ENCODE peak calls at places on chromosomes 1 and 21, in six cellular contexts. D is dorsolateral prefrontal cortex; V is neuronal stem cell; Y is bronchial epithelial cell; X is psoas muscle; A is CD8-positive, alpha-beta T cell. O is an unnamed sample.

GRCh38 chr1:40438391-40439015 is 11.8 kb upstream of the ZFP69B start:
- DNase-seq in X (no peak), V (no peak), A (no peak), D (no peak), Y (peak; percentile 30), O (no peak)

GRCh38 chr1:43976890-43977289 is 2.1 kb upstream of the B4GALT2 start:
- DNase-seq in Y (no peak), V (no peak), D (no peak), X (no peak), A (no peak), O (no peak)

GRCh38 chr1:204854286-204854685 is 16.4 kb upstream of the NFASC start:
- DNase-seq in X (no peak), V (no peak), Y (no peak), D (no peak), A (no peak), O (no peak)

GRCh38 chr1:145885738-145886287 is at the start of gene ANKRD35:
- DNase-seq in V (peak; percentile 75), Y (peak; percentile 66), A (peak; percentile 74), D (peak; percentile 83), X (peak; percentile 92), O (no peak)

GRCh38 chr21:15224346-15225086 is 159.7 kb upstream of the NRIP1 start:
- DNase-seq in Y (peak; percentile 100), D (no peak), V (no peak), X (no peak), A (no peak), O (peak; percentile 5)

GRCh38 chr1:45876000-45876399 is 72.6 kb downstream of the MAST2 start:
- DNase-seq in V (no peak), Y (no peak), A (no peak), X (no peak), D (no peak), O (no peak)

GRCh38 chr1:53377438-53377841 is 49.6 kb upstream of the LRP8 start:
- DNase-seq in D (no peak), A (no peak), Y (no peak), X (peak; percentile 26), V (no peak), O (no peak)

GRCh38 chr1:6301526-6301925 is 40.6 kb upstream of the GPR153 start:
- DNase-seq in A (no peak), Y (peak; percentile 96), D (no peak), V (no peak), X (no peak), O (no peak)

GRCh38 chr1:75152092-75152491 is 17.9 kb downstream of the LHX8 start:
- DNase-seq in D (no peak), Y (no peak), A (no peak), X (no peak), V (no peak), O (no peak)

GRCh38 chr1:238745069-238745468 is 641.3 kb upstream of the CHRM3 start:
- DNase-seq in X (no peak), V (no peak), D (no peak), Y (no peak), A (no peak), O (no peak)

GRCh38 chr1:235012436-235013210 is 116.0 kb downstream of the TOMM20 start:
- DNase-seq in Y (peak; percentile 75), V (no peak), A (no peak), D (no peak), X (no peak), O (no peak)

GRCh38 chr1:1974834-1975233 is 28.8 kb downstream of the CFAP74 start:
- DNase-seq in D (no peak), Y (no peak), X (no peak), A (no peak), V (no peak), O (no peak)

GRCh38 chr1:155013632-155014031 is 11.0 kb downstream of the ZBTB7B start:
- DNase-seq in D (no peak), Y (no peak), A (no peak), V (no peak), X (no peak), O (no peak)

GRCh38 chr1:115035652-115036051 is 6.0 kb downstream of the TSHB start:
- DNase-seq in Y (no peak), X (no peak), V (no peak), A (no peak), D (no peak), O (no peak)

DNA sequence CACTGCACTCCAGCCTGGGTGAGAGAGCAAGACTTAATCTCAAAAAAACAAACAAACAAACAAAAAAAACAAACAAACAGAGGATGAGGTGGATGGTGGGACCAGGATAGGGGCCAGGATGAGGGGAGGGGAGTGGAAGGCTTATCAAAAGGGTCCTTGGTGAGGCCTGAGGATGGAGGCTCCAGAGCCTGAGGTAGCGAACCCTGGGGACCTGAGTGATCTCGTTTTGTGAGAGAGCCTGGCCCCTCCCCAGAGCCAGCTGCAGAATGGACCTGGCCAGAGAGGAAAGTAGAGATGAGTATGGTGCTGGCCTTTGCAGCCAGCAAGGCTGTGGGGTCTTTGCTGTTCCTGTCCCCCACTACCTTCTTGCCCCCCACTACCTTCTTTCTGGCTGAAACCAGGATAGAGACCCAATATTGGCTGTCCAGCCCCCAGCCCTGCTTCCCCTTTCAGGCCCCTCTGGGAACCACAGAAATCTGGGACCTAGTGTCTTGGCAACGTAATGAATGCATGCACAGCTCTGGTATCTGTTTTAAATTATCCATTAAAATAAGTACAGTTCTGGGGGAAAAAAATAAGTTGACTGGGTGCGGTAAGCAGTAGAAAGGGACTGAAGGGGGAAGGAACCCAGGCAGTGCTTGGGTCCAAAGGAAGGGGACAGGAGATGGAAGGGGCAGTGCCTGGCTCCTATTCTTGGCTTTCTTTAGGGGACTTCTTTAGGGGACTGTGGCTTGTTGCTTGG is 1.1 kb upstream of the LMNA start:
- DNase-seq in A (no peak), Y (no peak), X (no peak), V (no peak), D (no peak), O (no peak)
- H3K4me3 ChIP-seq in A (no peak overlapping the region), Y (no peak overlapping the region), X (peak overlapping the region; percentile 99), V (no peak overlapping the region), D (no peak overlapping the region), O (peak overlapping the region; percentile 100)

GRCh38 chr1:108830119-108831008 is 26.5 kb downstream of the AKNAD1 start:
- DNase-seq in V (no peak), X (peak; percentile 92), A (no peak), D (peak; percentile 61), Y (peak; percentile 82), O (peak; percentile 96)
- H3K4me3 ChIP-seq in V (no peak overlapping the region), X (peak overlapping the region; percentile 36), A (no peak overlapping the region), D (peak overlapping the region; percentile 48), Y (no peak overlapping the region), O (peak overlapping the region; percentile 34)

GRCh38 chr1:94862718-94863117 is 42.6 kb downstream of the SLC44A3 start:
- DNase-seq in V (no peak), D (no peak), Y (peak; percentile 93), A (no peak), X (no peak), O (no peak)
- H3K4me3 ChIP-seq in V (no peak overlapping the region), D (no peak overlapping the region), Y (no peak overlapping the region), A (no peak overlapping the region), X (no peak overlapping the region), O (no peak overlapping the region)

GRCh38 chr1:224435999-224436398 is 1.4 kb upstream of the WDR26 start:
- DNase-seq in A (no peak), X (no peak), Y (peak; percentile 76), D (no peak), V (no peak), O (no peak)
- H3K4me3 ChIP-seq in A (no peak overlapping the region), X (peak overlapping the region; percentile 85), Y (no peak overlapping the region), D (no peak overlapping the region), V (no peak overlapping the region), O (peak overlapping the region; percentile 60)

DNA sequence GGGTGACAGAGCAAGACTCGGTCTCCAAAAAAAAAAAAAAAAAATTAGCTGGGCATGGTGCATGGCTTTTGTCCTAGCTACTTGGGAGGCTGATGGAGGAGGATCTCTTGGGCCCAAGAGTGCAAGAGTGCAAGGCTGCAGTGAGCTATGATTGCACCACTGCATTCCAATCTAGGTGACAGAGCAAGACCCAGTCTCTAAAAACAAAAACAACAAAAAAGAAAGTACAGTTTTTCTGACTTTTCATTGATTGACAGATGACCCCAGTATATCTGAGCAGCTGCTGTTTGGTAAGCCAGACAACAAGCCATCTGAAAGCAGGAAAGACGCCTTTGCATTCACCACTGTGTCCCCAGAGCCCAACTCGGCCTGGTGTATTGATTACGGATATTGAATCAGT is 10.9 kb upstream of the DPT start:
- DNase-seq in Y (no peak), A (no peak), V (no peak), X (no peak), D (no peak), O (no peak)
- H3K4me3 ChIP-seq in Y (no peak overlapping the region), A (no peak overlapping the region), V (no peak overlapping the region), X (no peak overlapping the region), D (no peak overlapping the region), O (no peak overlapping the region)

GRCh38 chr1:38586993-38587646 is 272.5 kb downstream of the RRAGC start:
- DNase-seq in X (peak; percentile 57), Y (peak; percentile 30), D (no peak), A (peak; percentile 17), V (peak; percentile 37), O (no peak)
- H3K4me3 ChIP-seq in X (no peak overlapping the region), Y (no peak overlapping the region), D (no peak overlapping the region), A (no peak overlapping the region), V (no peak overlapping the region), O (no peak overlapping the region)

DNA sequence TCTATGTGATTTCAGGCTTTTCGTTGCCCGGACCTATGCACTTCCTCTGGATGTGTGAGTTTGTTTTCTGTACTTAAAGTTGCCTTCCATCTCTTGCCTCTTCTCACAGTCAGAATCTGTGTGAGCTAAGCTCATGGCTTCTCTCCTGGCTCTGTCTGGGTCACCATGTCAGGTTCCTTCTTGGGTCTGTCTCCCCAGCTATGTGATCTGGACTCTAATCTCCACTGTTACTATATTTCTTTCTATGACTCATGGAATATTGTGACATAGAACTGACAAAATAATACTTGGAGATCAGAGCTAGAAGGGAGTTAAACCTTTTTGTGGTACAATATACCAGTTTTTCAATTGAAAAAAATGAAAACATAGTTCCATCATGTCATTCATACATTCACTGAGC is 172.7 kb upstream of the FGGY start:
- DNase-seq in A (no peak), Y (peak; percentile 49), D (no peak), X (no peak), V (no peak), O (no peak)
- H3K4me3 ChIP-seq in A (no peak overlapping the region), Y (no peak overlapping the region), D (no peak overlapping the region), X (no peak overlapping the region), V (no peak overlapping the region), O (no peak overlapping the region)

GRCh38 chr21:44348861-44349260 is 4.6 kb upstream of the TRPM2 start:
- DNase-seq in V (no peak), Y (no peak), X (no peak), A (no peak), D (no peak), O (no peak)

GRCh38 chr21:44351535-44352252 is 1.7 kb upstream of the TRPM2 start:
- DNase-seq in Y (no peak), V (no peak), D (no peak), X (no peak), A (no peak), O (no peak)

GRCh38 chr21:44349416-44349846 is 4.0 kb upstream of the TRPM2 start:
- DNase-seq in Y (no peak), D (no peak), X (no peak), A (no peak), V (no peak), O (no peak)

GRCh38 chr21:44350773-44351481 is 2.5 kb upstream of the TRPM2 start:
- DNase-seq in A (no peak), X (no peak), V (no peak), Y (no peak), D (no peak), O (no peak)

GRCh38 chr21:44349847-44350772 is 3.3 kb upstream of the TRPM2 start:
- DNase-seq in Y (no peak), D (no peak), A (no peak), V (no peak), X (no peak), O (no peak)
- H3K4me3 ChIP-seq in Y (no peak overlapping the region), D (peak overlapping the region; percentile 49), A (no peak overlapping the region), V (no peak overlapping the region), X (peak overlapping the region; percentile 30), O (no peak overlapping the region)

O was measured in HFF-Myc.